ENCODE peak calls at places on chromosomes 16 and 17, in six cellular contexts. W is lung microvascular endothelial cell; B is endodermal cell; Q is mesenteric fat pad; R is GM04504; Z is activated gamma-delta T cell treated with anti-CD3 and anti-CD28 coated beads, Interleukin-2, amount 50 U/mL, for 16 hours. E is an unnamed sample.

GRCh38 chr17:22266231-22266630 is 573.9 kb downstream of the KCNJ18 start:
- DNase-seq in W (no peak), B (no peak), Q (peak), R (no peak), Z (no peak), E (no peak)

GRCh38 chr16:65070831-65071230 is 51.0 kb downstream of the CDH11 start:
- DNase-seq in W (peak), B (peak), Q (no peak), R (peak), Z (no peak), E (peak)

GRCh38 chr16:88770459-88771293 is 14.3 kb downstream of the PIEZO1 start:
- DNase-seq in W (peak), B (peak), Q (no peak), R (no peak), Z (peak), E (peak)

GRCh38 chr16:324451-325334 is 27.8 kb downstream of the AXIN1 start:
- DNase-seq in W (peak), B (no peak), Q (no peak), R (no peak), Z (peak), E (no peak)

GRCh38 chr17:44069974-44070454 is 521 bp upstream of the G6PC3 start:
- DNase-seq in W (no peak), B (peak), Q (no peak), R (no peak), Z (no peak), E (peak)

GRCh38 chr16:2450535-2450934 is 9.4 kb upstream of the TEDC2 start:
- DNase-seq in W (no peak), B (no peak), Q (no peak), R (no peak), Z (no peak), E (no peak)

GRCh38 chr17:27733771-27734170 is 66.6 kb downstream of the NOS2 start:
- DNase-seq in W (no peak), B (no peak), Q (no peak), R (no peak), Z (no peak), E (peak)

GRCh38 chr17:82328141-82328993 is 5.2 kb downstream of the SECTM1 start:
- DNase-seq in W (no peak), B (peak), Q (no peak), R (no peak), Z (no peak), E (no peak)

GRCh38 chr17:75630071-75630917 is 2.9 kb upstream of the SMIM5 start:
- DNase-seq in W (no peak), B (no peak), Q (no peak), R (no peak), Z (no peak), E (no peak)

GRCh38 chr17:82065638-82066303 is at the start of gene DUS1L:
- DNase-seq in W (peak), B (peak), Q (no peak), R (peak), Z (peak), E (no peak)

GRCh38 chr16:72913551-72913950 is 134.4 kb downstream of the ZFHX3 start:
- DNase-seq in W (no peak), B (no peak), Q (no peak), R (no peak), Z (no peak), E (no peak)

GRCh38 chr16:57196276-57196675 is 10.1 kb downstream of the RSPRY1 start:
- DNase-seq in W (no peak), B (no peak), Q (no peak), R (no peak), Z (no peak), E (no peak)

GRCh38 chr17:79840204-79840988 is 1.2 kb upstream of the CBX4 start:
- DNase-seq in W (peak), B (peak), Q (no peak), R (no peak), Z (no peak), E (peak)

GRCh38 chr17:40542562-40543411 is 22.5 kb downstream of the CCR7 start:
- DNase-seq in W (peak), B (peak), Q (peak), R (peak), Z (no peak), E (peak)

E was measured in H9.